ENCODE peak calls at places on chromosome 16, in five cellular contexts. One of them, this sample, is unnamed. For H3K4me1, the result is how much of the 10 kb centered on the place peaks cover.

GRCh38 chr16:62034236-62035114 is 1.8 kb downstream of the CDH8 start:
- DNase-seq in neural progenitor cell: peak
- DNase-seq in mesendoderm: peak
- DNase-seq in GM23248: no peak
- DNase-seq in IMR-90: no peak
- DNase-seq in this sample: no peak

GRCh38 chr16:270381-271255 is 5.1 kb downstream of the RGS11 start:
- DNase-seq in GM23248: no peak
- DNase-seq in IMR-90: no peak
- DNase-seq in neural progenitor cell: no peak
- DNase-seq in mesendoderm: no peak
- DNase-seq in this sample: no peak

GRCh38 chr16:90001761-90002503 is 17.3 kb downstream of the DBNDD1 start:
- DNase-seq in neural progenitor cell: no peak
- DNase-seq in mesendoderm: no peak
- DNase-seq in GM23248: no peak
- DNase-seq in IMR-90: no peak
- DNase-seq in this sample: no peak

GRCh38 chr16:1181715-1182671 is 29.1 kb downstream of the CACNA1H start:
- DNase-seq in GM23248: peak
- DNase-seq in neural progenitor cell: peak
- DNase-seq in mesendoderm: no peak
- DNase-seq in IMR-90: peak
- DNase-seq in this sample: peak

GRCh38 chr16:24347556-24347955 is 91.4 kb downstream of the CACNG3 start:
- DNase-seq in mesendoderm: peak
- DNase-seq in IMR-90: no peak
- DNase-seq in neural progenitor cell: no peak
- DNase-seq in GM23248: no peak
- DNase-seq in this sample: no peak

GRCh38 chr16:25109643-25110042 is 1.9 kb upstream of the LCMT1 start:
- DNase-seq in mesendoderm: no peak
- DNase-seq in GM23248: peak
- DNase-seq in neural progenitor cell: no peak
- DNase-seq in IMR-90: peak
- DNase-seq in this sample: peak

GRCh38 chr16:56606071-56606687 is 2.2 kb upstream of the MT2A start:
- DNase-seq in GM23248: peak
- DNase-seq in neural progenitor cell: no peak
- DNase-seq in IMR-90: peak
- DNase-seq in mesendoderm: no peak
- DNase-seq in this sample: peak

GRCh38 chr16:2804728-2805127 is 6.5 kb downstream of the PRSS41 start:
- DNase-seq in mesendoderm: no peak
- DNase-seq in neural progenitor cell: no peak
- DNase-seq in GM23248: no peak
- DNase-seq in IMR-90: no peak
- DNase-seq in this sample: no peak

GRCh38 chr16:27470567-27471431 is 68.8 kb downstream of the IL21R start:
- DNase-seq in mesendoderm: no peak
- DNase-seq in IMR-90: peak
- DNase-seq in neural progenitor cell: no peak
- DNase-seq in GM23248: peak
- DNase-seq in this sample: peak

GRCh38 chr16:55502801-55503366 is 6.0 kb upstream of the LPCAT2 start:
- DNase-seq in neural progenitor cell: peak
- DNase-seq in IMR-90: peak
- DNase-seq in GM23248: peak
- DNase-seq in mesendoderm: no peak
- DNase-seq in this sample: peak

GRCh38 chr16:25493136-25493811 is 198.5 kb upstream of the HS3ST4 start:
- DNase-seq in IMR-90: no peak
- DNase-seq in mesendoderm: no peak
- DNase-seq in GM23248: no peak
- DNase-seq in neural progenitor cell: no peak
- DNase-seq in this sample: peak

GRCh38 chr16:21277045-21277926 is 804 bp downstream of the CRYM start:
- DNase-seq in neural progenitor cell: no peak
- DNase-seq in GM23248: no peak
- DNase-seq in IMR-90: no peak
- DNase-seq in mesendoderm: no peak
- DNase-seq in this sample: no peak

GRCh38 chr16:27951752-27952151 is 111.8 kb downstream of the GSG1L start:
- DNase-seq in GM23248: peak
- DNase-seq in IMR-90: peak
- DNase-seq in mesendoderm: no peak
- DNase-seq in neural progenitor cell: no peak
- DNase-seq in this sample: peak

GRCh38 chr16:29738514-29738913 is 7.3 kb downstream of the C16orf54 start:
- DNase-seq in IMR-90: no peak
- DNase-seq in GM23248: no peak
- DNase-seq in mesendoderm: no peak
- DNase-seq in neural progenitor cell: no peak
- DNase-seq in this sample: no peak

GRCh38 chr16:70691223-70692129 is 5.6 kb upstream of the MTSS2 start:
- DNase-seq in GM23248: peak
- DNase-seq in IMR-90: peak
- DNase-seq in neural progenitor cell: peak
- DNase-seq in mesendoderm: peak
- DNase-seq in this sample: peak
- H3K27ac ChIP-seq in GM23248: peak
- H3K27ac ChIP-seq in IMR-90: peak
- H3K27ac ChIP-seq in neural progenitor cell: no peak
- H3K27ac ChIP-seq in mesendoderm: no peak
- H3K27ac ChIP-seq in this sample: peak

DNA sequence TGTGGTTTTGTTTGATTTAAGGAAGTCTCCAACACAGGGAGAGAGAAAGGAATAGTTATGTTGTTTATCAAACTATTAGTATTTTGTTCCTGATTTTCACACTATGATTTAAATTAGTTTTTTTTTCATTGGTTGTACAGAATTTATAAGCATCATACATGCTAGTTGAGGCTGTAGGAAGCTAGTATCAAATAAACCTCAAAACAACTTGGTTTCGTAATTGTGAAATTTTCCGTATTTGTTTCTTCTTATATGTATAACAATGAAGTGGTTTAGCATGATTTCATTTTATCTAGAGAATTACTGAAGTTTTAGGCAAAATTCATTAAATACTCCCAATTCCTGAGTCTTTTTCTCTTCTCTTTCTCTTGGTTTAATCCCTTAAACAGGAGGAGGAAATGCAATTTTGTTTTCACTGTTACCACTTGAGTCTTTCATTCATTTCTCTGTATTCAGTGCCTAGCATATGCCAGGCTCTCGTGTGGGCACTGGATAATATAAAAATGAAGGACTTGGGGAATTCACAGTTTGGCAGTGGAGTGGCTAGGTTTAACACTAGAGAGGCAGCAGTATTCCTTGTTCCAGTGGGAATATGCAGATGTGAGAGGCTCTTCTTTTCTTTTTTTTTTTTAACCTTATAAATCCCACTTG is 1.8 kb downstream of the CYLD start:
- DNase-seq in GM23248: peak
- DNase-seq in IMR-90: no peak
- DNase-seq in mesendoderm: no peak
- DNase-seq in neural progenitor cell: no peak
- DNase-seq in this sample: no peak
- H3K9ac ChIP-seq in GM23248: peak
- H3K9ac ChIP-seq in IMR-90: no peak
- H3K9ac ChIP-seq in mesendoderm: no peak
- H3K9ac ChIP-seq in neural progenitor cell: no peak
- H3K9ac ChIP-seq in this sample: no peak

GRCh38 chr16:75264531-75264998 is 13.1 kb upstream of the BCAR1 start:
- DNase-seq in GM23248: peak
- DNase-seq in neural progenitor cell: no peak
- DNase-seq in mesendoderm: no peak
- DNase-seq in IMR-90: peak
- DNase-seq in this sample: peak

GRCh38 chr16:75263291-75263962 is 12.0 kb upstream of the BCAR1 start:
- DNase-seq in IMR-90: no peak
- DNase-seq in neural progenitor cell: no peak
- DNase-seq in mesendoderm: no peak
- DNase-seq in GM23248: peak
- DNase-seq in this sample: no peak

GRCh38 chr16:75264999-75265910 is 13.8 kb upstream of the BCAR1 start:
- DNase-seq in neural progenitor cell: no peak
- DNase-seq in IMR-90: no peak
- DNase-seq in GM23248: peak
- DNase-seq in mesendoderm: no peak
- DNase-seq in this sample: no peak

GRCh38 chr16:75262800-75263127 is 11.3 kb upstream of the BCAR1 start:
- DNase-seq in neural progenitor cell: no peak
- DNase-seq in IMR-90: no peak
- DNase-seq in mesendoderm: no peak
- DNase-seq in GM23248: no peak
- DNase-seq in this sample: no peak

DNA sequence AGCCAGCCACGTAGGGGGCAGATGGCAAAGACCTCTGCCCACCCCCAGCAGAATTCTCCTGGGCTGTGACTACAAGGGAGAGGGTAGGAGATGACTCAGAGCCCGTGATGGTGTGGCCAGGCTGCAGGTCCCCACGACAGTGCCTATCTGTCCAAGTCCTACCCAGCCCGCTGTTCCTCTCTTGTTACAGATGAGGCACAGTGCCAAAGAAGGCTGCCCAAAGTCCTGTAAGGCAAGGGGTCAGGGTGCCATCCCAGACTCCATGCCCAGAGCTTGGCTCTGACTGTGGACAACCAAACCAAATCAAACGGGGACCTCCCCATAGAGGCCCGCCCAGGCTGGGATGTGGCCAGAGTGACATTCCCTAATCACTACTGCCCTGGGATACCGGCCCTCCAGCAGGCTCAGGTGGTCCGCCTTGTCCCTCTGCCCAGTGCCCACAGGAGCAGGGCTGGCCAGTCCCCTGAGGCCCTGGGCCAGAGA is 12.6 kb upstream of the BCAR1 start:
- DNase-seq in IMR-90: no peak
- DNase-seq in mesendoderm: no peak
- DNase-seq in GM23248: peak
- DNase-seq in neural progenitor cell: no peak
- DNase-seq in this sample: no peak
- H3K4me1 ChIP-seq in IMR-90: under half
- H3K4me1 ChIP-seq in mesendoderm: under half
- H3K4me1 ChIP-seq in GM23248: under half
- H3K4me1 ChIP-seq in neural progenitor cell: under half
- H3K4me1 ChIP-seq in this sample: under half

DNA sequence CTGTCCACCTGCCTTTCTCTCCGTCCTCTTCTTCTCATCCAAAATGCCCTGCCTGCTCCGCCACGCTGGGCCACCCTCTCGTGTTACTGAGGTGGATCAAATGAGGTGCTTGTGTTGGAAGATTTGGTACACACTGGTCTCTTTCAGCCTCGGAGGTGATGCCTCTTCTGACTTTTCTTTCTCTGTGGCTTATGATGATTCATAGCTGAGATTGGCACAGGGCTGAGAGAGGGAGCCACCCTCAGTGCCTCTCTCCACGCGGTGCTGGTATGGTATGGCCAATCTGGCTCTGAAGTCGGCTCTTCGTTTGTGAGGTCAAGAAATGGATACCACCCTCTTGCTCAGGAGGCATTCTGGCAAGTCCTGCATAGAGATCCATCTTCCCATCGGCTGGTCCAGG is 82.4 kb downstream of the PLCG2 start:
- DNase-seq in IMR-90: no peak
- DNase-seq in GM23248: peak
- DNase-seq in mesendoderm: no peak
- DNase-seq in neural progenitor cell: no peak
- DNase-seq in this sample: no peak
- H3K27ac ChIP-seq in IMR-90: no peak
- H3K27ac ChIP-seq in GM23248: no peak
- H3K27ac ChIP-seq in mesendoderm: no peak
- H3K27ac ChIP-seq in neural progenitor cell: no peak
- H3K27ac ChIP-seq in this sample: no peak

DNA sequence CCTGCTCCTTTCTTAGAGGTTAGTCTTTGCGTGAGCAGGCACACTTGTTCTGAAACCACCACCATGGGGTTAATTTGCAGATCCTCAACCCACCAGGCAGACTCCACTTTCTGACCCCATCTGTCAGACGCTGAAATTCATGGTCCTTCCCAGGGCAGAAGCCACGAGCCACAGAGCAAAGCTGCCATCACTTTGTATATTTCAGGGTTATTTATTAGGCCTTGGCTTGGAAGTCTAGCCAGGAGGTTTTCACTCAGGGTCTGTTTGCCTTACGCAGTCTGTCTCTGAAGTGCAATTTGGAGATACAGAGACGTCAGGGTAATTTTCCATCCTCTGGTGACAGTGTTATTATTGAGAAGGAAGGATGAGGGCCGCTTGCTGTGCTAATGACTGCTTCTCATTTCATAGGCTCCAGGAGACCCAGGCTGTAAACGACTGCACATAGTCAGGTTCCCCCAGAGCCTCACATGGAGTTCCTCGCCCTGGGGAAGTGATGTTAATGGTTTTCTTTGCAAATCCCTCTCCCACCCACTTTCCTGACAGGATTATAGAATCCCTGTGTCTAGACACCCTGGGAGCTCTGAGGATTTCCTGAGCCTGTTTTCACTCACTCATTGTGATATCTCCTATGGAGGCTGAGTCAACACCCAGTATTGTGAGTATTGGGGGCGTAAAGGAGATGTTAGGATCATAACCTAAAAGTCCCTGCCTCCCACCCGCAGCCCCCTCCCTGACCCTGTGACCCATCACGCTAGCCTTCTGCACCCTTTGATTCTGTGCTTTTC is 269.0 kb downstream of the ABCC12 start:
- DNase-seq in IMR-90: no peak
- DNase-seq in mesendoderm: peak
- DNase-seq in GM23248: no peak
- DNase-seq in neural progenitor cell: peak
- DNase-seq in this sample: no peak
- H3K9ac ChIP-seq in IMR-90: no peak
- H3K9ac ChIP-seq in mesendoderm: peak
- H3K9ac ChIP-seq in GM23248: no peak
- H3K9ac ChIP-seq in neural progenitor cell: no peak
- H3K9ac ChIP-seq in this sample: no peak

GRCh38 chr16:81696136-81696958 is 82.7 kb upstream of the PLCG2 start:
- DNase-seq in mesendoderm: no peak
- DNase-seq in neural progenitor cell: no peak
- DNase-seq in GM23248: no peak
- DNase-seq in IMR-90: no peak
- DNase-seq in this sample: no peak

GRCh38 chr16:81695431-81695890 is 83.6 kb upstream of the PLCG2 start:
- DNase-seq in IMR-90: peak
- DNase-seq in GM23248: no peak
- DNase-seq in mesendoderm: no peak
- DNase-seq in neural progenitor cell: no peak
- DNase-seq in this sample: peak

GRCh38 chr16:81693047-81693446 is 86.0 kb upstream of the PLCG2 start:
- DNase-seq in IMR-90: peak
- DNase-seq in mesendoderm: no peak
- DNase-seq in GM23248: no peak
- DNase-seq in neural progenitor cell: peak
- DNase-seq in this sample: peak

GRCh38 chr16:81693467-81694303 is 85.4 kb upstream of the PLCG2 start:
- DNase-seq in IMR-90: peak
- DNase-seq in neural progenitor cell: no peak
- DNase-seq in GM23248: no peak
- DNase-seq in mesendoderm: no peak
- DNase-seq in this sample: peak

GRCh38 chr16:81694494-81695285 is 84.4 kb upstream of the PLCG2 start:
- DNase-seq in GM23248: no peak
- DNase-seq in mesendoderm: no peak
- DNase-seq in neural progenitor cell: peak
- DNase-seq in IMR-90: no peak
- DNase-seq in this sample: no peak
- H3K4me1 ChIP-seq in GM23248: under half
- H3K4me1 ChIP-seq in mesendoderm: under half
- H3K4me1 ChIP-seq in neural progenitor cell: under half
- H3K4me1 ChIP-seq in IMR-90: under half
- H3K4me1 ChIP-seq in this sample: under half

This sample was measured in fibroblast of lung.